ENCODE peak calls at places on chromosomes 2 and 18, in nine cellular contexts. X is brain microvascular endothelial cell, U is DMS79, E is coronary artery, S is HCT116, M is A172, A is mesothelial cell of epicardium, P is KG1, H is HT1080. L is an unnamed sample.

GRCh38 chr2:226796012-226796839 is 3.4 kb downstream of the IRS1 start:
- DNase-seq in U (no peak), P (no peak), M (no peak), E (no peak), X (no peak), A (no peak), H (peak; percentile 15), S (no peak), L (peak; percentile 14)

GRCh38 chr18:77676901-77677300 is 427.3 kb downstream of the GALR1 start:
- DNase-seq in H (no peak), E (no peak), S (no peak), P (no peak), A (no peak), X (no peak), U (no peak), M (no peak), L (no peak)

GRCh38 chr2:45274190-45274926 is 265.1 kb upstream of the SIX2 start:
- DNase-seq in X (no peak), P (no peak), A (no peak), E (no peak), S (no peak), H (no peak), U (peak; percentile 31), M (no peak), L (no peak)

GRCh38 chr2:185215497-185215896 is 523.1 kb upstream of the FSIP2 start:
- DNase-seq in U (no peak), A (no peak), H (no peak), X (no peak), E (no peak), S (no peak), M (no peak), P (no peak), L (no peak)

GRCh38 chr2:64996914-64997313 is 7.7 kb downstream of the SLC1A4 start:
- DNase-seq in S (no peak), M (no peak), E (no peak), A (no peak), H (no peak), X (no peak), U (peak; percentile 51), P (no peak), L (no peak)

GRCh38 chr2:149008381-149008780 is 30.1 kb upstream of the LYPD6B start:
- DNase-seq in M (no peak), U (no peak), S (no peak), X (no peak), A (no peak), H (no peak), E (no peak), P (no peak), L (peak; percentile 9)

GRCh38 chr2:1899396-1899730 is 155.0 kb upstream of the PXDN start:
- DNase-seq in X (no peak), H (no peak), E (no peak), A (no peak), P (no peak), U (no peak), S (no peak), M (no peak), L (no peak)

GRCh38 chr2:204898928-204899640 is 353.8 kb downstream of the PARD3B start:
- DNase-seq in A (no peak), X (no peak), U (no peak), E (no peak), H (no peak), M (no peak), S (no peak), P (no peak), L (no peak)

GRCh38 chr2:235669269-235669831 is 175.5 kb downstream of the AGAP1 start:
- DNase-seq in X (peak; percentile 36), E (no peak), U (peak; percentile 55), H (peak; percentile 48), P (no peak), M (peak; percentile 49), A (peak; percentile 50), S (peak; percentile 77), L (no peak)

GRCh38 chr2:153477096-153477555 is 1.4 kb downstream of the RPRM start:
- DNase-seq in X (no peak), M (no peak), S (no peak), P (no peak), E (no peak), A (peak; percentile 35), U (no peak), H (no peak), L (peak; percentile 12)

GRCh38 chr2:174939046-174939445 is 66.1 kb downstream of the CHN1 start:
- DNase-seq in H (peak; percentile 75), M (peak; percentile 82), A (no peak), E (no peak), U (no peak), P (no peak), X (peak; percentile 31), S (peak; percentile 13), L (no peak)

L was measured in GM13976.